ENCODE peak calls at places on chromosomes 3 and 15, in six cellular contexts. Q, J, A, N, L and O are unnamed samples.

GRCh38 chr3:49674491-49674983 is 386 bp downstream of the APEH start:
- DNase-seq in Q (peak; percentile 38), J (peak; percentile 75), A (no peak), N (no peak), L (no peak), O (no peak)

GRCh38 chr15:91068436-91068835 is 31.6 kb upstream of the SV2B start:
- DNase-seq in Q (no peak), J (no peak), A (no peak), N (no peak), L (no peak), O (peak; percentile 10)

GRCh38 chr15:25527118-25527517 is 88.3 kb upstream of the UBE3A start:
- DNase-seq in Q (no peak), J (no peak), A (no peak), N (no peak), L (no peak), O (no peak)

GRCh38 chr3:195021674-195022073 is 249.3 kb downstream of the XXYLT1 start:
- DNase-seq in Q (no peak), J (peak; percentile 42), A (no peak), N (no peak), L (no peak), O (no peak)

GRCh38 chr15:29138260-29138659 is 131.4 kb downstream of the NSMCE3 start:
- DNase-seq in Q (no peak), J (no peak), A (no peak), N (no peak), L (no peak), O (no peak)

GRCh38 chr15:33008284-33009011 is 186.1 kb downstream of the FMN1 start:
- DNase-seq in Q (no peak), J (peak; percentile 77), A (no peak), N (no peak), L (no peak), O (no peak)

GRCh38 chr15:70362911-70363310 is 265.2 kb upstream of the TLE3 start:
- DNase-seq in Q (peak; percentile 29), J (peak; percentile 71), A (peak; percentile 17), N (peak; percentile 63), L (no peak), O (no peak)

GRCh38 chr15:45112592-45113379 is 1.2 kb downstream of the DUOX2 start:
- DNase-seq in Q (no peak), J (no peak), A (no peak), N (no peak), L (no peak), O (no peak)

GRCh38 chr15:69609776-69610175 is 157.2 kb downstream of the RPLP1 start:
- DNase-seq in Q (no peak), J (no peak), A (no peak), N (no peak), L (no peak), O (no peak)

GRCh38 chr3:57826286-57826951 is 70.3 kb downstream of the SLMAP start:
- DNase-seq in Q (no peak), J (no peak), A (no peak), N (no peak), L (no peak), O (no peak)

GRCh38 chr3:49925485-49925884 is 4.1 kb downstream of the MON1A start:
- DNase-seq in Q (no peak), J (no peak), A (no peak), N (no peak), L (no peak), O (no peak)

GRCh38 chr15:74402873-74403589 is 30.7 kb downstream of the SEMA7A start:
- DNase-seq in Q (peak; percentile 68), J (no peak), A (no peak), N (peak; percentile 46), L (no peak), O (no peak)

GRCh38 chr3:14329116-14329830 is 73.1 kb upstream of the SLC6A6 start:
- DNase-seq in Q (peak; percentile 37), J (no peak), A (no peak), N (peak; percentile 75), L (no peak), O (no peak)

GRCh38 chr3:108493862-108494261 is 16.5 kb downstream of the MYH15 start:
- DNase-seq in Q (peak; percentile 37), J (no peak), A (no peak), N (no peak), L (no peak), O (no peak)

GRCh38 chr3:143975549-143976152 is 4.0 kb downstream of the DIPK2A start:
- DNase-seq in Q (no peak), J (no peak), A (peak; percentile 13), N (no peak), L (no peak), O (no peak)

GRCh38 chr3:46960801-46961200 is 15.7 kb downstream of the CCDC12 start:
- DNase-seq in Q (no peak), J (no peak), A (no peak), N (no peak), L (no peak), O (no peak)

GRCh38 chr15:37490707-37491106 is 390.4 kb upstream of the MEIS2 start:
- DNase-seq in Q (no peak), J (peak; percentile 53), A (no peak), N (no peak), L (no peak), O (no peak)

GRCh38 chr3:49357466-49358216 is 512 bp downstream of the GPX1 start:
- DNase-seq in Q (peak; percentile 58), J (peak; percentile 80), A (no peak), N (peak; percentile 49), L (no peak), O (no peak)

DNA sequence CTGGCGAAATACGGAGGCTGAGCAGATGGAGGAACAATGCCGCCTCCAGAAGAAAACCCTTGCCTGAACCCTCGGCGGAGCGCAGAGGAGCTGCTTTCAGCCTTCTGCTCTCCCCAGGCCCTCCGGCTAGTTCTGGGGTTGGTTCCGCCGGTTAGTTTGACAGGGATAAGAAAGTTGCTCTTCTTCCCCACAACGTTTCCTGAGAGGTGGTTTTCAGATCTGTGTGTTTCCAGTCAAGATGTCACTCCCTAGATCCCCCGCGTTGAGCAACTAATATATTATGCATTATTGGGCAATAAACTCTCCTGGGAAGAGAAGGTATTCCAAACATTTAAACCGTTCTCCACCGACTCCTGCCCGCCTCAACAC is 551 bp downstream of the NLGN1 start:
- DNase-seq in Q (no peak), J (no peak), A (no peak), N (no peak), L (no peak), O (no peak)
- H3K27me3 ChIP-seq in Q (peaks cover 60% of the 10 kb centered on the region), J (no peaks in the 10 kb centered on the region), A (peaks cover 21% of the 10 kb centered on the region), N (peaks cover 33% of the 10 kb centered on the region), L (no peaks in the 10 kb centered on the region), O (no peaks in the 10 kb centered on the region)

DNA sequence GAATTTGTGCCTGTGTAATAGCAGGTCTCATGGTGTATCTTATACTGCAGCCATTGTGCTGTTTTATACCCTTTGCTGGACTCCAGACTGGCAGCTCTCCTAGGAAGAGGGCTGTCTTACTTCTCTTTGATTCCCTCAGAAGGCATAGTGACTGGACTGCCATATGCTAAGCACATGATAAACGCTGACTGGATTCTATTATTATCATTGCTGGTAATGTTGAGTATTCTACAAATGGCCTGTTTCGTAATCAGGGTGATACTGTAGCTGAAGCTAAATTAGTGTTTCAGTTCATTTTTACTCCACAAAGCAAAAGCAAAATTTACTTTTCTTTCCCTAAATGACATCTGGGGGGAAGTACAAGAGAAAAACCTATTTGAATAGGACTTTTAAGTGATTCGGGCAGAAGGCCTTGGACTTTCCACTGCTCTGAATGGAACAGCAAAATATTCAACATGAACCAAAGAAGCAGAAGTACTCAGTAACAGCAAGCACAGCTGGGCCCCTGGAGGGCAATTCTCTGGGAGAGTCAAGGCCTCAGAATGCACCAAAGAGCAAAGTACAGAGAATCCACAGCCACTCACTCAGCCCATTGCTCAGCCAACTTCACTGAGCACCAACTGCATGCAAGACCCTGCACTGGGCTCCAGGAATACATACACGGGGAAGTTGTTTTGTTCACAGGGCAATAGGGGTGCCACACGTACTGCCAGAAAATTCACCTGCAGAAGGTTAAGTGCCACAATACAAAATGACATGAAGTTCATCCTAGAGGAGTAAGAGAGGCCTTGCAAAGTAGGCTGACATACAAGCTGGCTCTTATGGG is 7.9 kb upstream of the BCL2A1 start:
- DNase-seq in Q (no peak), J (no peak), A (peak; percentile 87), N (no peak), L (no peak), O (no peak)
- TF ChIP-seq EP300 in Q (no peak), J (no peak), A (peak; percentile 88), N (no peak), L (no peak), O (no peak)

DNA sequence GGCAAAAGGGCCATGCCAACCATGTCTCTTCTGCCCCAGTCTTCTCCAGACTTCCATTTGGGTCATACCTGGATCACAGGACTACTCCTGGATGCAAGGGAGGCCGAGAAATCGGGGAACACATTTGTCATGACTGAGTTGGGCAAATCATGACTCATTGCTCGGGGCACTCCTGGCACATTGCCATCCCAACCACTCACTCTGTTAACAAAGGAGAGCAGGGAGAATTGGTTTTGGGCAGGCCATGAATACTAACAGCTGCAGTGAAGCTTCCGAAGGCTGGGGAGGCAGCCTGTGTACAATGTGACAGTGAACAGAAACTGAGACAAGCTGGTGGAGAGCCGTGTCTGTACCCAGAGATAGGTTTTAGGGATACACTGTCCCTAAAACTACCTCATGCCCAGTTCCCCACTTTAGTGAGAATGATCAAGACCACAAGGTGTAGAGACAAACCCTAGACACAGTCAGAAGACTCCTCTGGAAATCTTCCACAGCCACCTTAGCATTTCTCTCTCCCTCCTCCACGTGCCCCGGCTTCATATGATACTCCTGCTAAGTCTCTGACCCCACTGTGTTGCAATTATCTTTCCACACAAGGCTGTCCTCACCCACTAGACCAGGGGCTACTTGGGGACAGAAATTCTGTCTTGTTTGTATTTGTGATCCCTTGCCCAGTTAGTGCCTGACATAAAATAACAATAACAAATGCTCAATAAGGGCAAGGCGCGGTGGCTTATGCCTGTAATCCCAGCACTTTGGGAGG is 10.5 kb upstream of the BUB1B start:
- DNase-seq in Q (peak; percentile 15), J (no peak), A (peak; percentile 14), N (peak; percentile 51), L (no peak), O (peak; percentile 90)
- TF ChIP-seq POLR2A in Q (no peak), J (no peak), A (no peak), N (no peak), L (no peak), O (no peak)

DNA sequence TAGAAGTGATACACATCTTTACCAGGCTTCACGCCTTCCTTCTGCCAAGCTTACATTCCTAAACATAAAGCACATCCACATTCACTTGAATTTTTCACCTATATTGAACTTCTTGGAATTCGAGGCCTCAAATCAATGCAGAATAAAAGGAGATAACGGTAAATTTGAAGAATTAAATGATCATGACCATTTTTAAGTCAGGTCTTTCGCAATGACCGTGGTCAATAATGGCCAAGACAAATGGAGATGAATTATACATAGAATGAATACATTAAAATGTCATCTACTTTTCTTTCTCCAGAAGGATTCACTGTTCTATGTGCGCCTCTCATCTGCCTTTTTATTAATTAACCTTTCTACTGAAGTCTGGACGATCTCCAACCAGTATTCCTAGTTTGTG is 5.3 kb upstream of the GOLGA8A start:
- DNase-seq in Q (no peak), J (no peak), A (no peak), N (no peak), L (no peak), O (no peak)
- H3K27me3 ChIP-seq in Q (peaks cover 24% of the 10 kb centered on the region), J (no peaks in the 10 kb centered on the region), A (no peaks in the 10 kb centered on the region), N (no peaks in the 10 kb centered on the region), L (no peaks in the 10 kb centered on the region), O (no peaks in the 10 kb centered on the region)